ENCODE peak calls at places on chromosomes 16 and 17, in four cellular contexts. One of them, this sample, is unnamed.

GRCh38 chr17:82754297-82755208 is 2.7 kb downstream of the TBCD start:
- DNase-seq in IMR-90: no peak
- DNase-seq in H9: peak; percentile 90
- DNase-seq in mesendoderm: peak; percentile 83
- DNase-seq in this sample: peak; percentile 46

GRCh38 chr16:23901178-23902131 is 65.7 kb downstream of the PRKCB start:
- DNase-seq in H9: no peak
- DNase-seq in mesendoderm: peak; percentile 53
- DNase-seq in IMR-90: no peak
- DNase-seq in this sample: no peak

GRCh38 chr16:26247063-26247462 is 555.3 kb downstream of the HS3ST4 start:
- DNase-seq in H9: no peak
- DNase-seq in IMR-90: no peak
- DNase-seq in mesendoderm: no peak
- DNase-seq in this sample: no peak

GRCh38 chr17:83180996-83181481 is 101.6 kb downstream of the METRNL start:
- DNase-seq in IMR-90: no peak
- DNase-seq in H9: peak; percentile 31
- DNase-seq in mesendoderm: no peak
- DNase-seq in this sample: no peak

GRCh38 chr17:73972901-73973300 is 230.6 kb upstream of the RPL38 start:
- DNase-seq in IMR-90: no peak
- DNase-seq in H9: no peak
- DNase-seq in mesendoderm: no peak
- DNase-seq in this sample: no peak

GRCh38 chr16:4564661-4565267 is 8.6 kb downstream of the C16orf96 start:
- DNase-seq in mesendoderm: peak; percentile 28
- DNase-seq in IMR-90: no peak
- DNase-seq in H9: no peak
- DNase-seq in this sample: no peak

GRCh38 chr16:55031481-55031880 is 100.8 kb downstream of the IRX5 start:
- DNase-seq in mesendoderm: no peak
- DNase-seq in H9: no peak
- DNase-seq in IMR-90: no peak
- DNase-seq in this sample: no peak

GRCh38 chr17:40602445-40603443 is 37.5 kb upstream of the CCR7 start:
- DNase-seq in IMR-90: no peak
- DNase-seq in H9: no peak
- DNase-seq in mesendoderm: no peak
- DNase-seq in this sample: no peak

GRCh38 chr16:474420-475122 is 49.1 kb downstream of the RAB11FIP3 start:
- DNase-seq in IMR-90: no peak
- DNase-seq in H9: no peak
- DNase-seq in mesendoderm: no peak
- DNase-seq in this sample: no peak

GRCh38 chr17:45688820-45689219 is 95.3 kb upstream of the CRHR1 start:
- DNase-seq in H9: no peak
- DNase-seq in IMR-90: no peak
- DNase-seq in mesendoderm: no peak
- DNase-seq in this sample: no peak

GRCh38 chr17:65987988-65988387 is 203.9 kb downstream of the CEP112 start:
- DNase-seq in H9: peak; percentile 49
- DNase-seq in IMR-90: peak; percentile 48
- DNase-seq in mesendoderm: peak; percentile 77
- DNase-seq in this sample: no peak

GRCh38 chr17:15027853-15028252 is 237.3 kb downstream of the PMP22 start:
- DNase-seq in mesendoderm: no peak
- DNase-seq in H9: no peak
- DNase-seq in IMR-90: no peak
- DNase-seq in this sample: no peak

GRCh38 chr17:48565024-48565558 is 13.1 kb downstream of the HOXB4 start:
- DNase-seq in IMR-90: no peak
- DNase-seq in mesendoderm: no peak
- DNase-seq in H9: no peak
- DNase-seq in this sample: no peak

GRCh38 chr17:65173284-65173793 is 36.2 kb downstream of the RGS9 start:
- DNase-seq in H9: peak; percentile 45
- DNase-seq in mesendoderm: peak; percentile 39
- DNase-seq in IMR-90: peak; percentile 55
- DNase-seq in this sample: no peak

GRCh38 chr17:62987136-62987535 is 21.1 kb downstream of the TANC2 start:
- DNase-seq in IMR-90: no peak
- DNase-seq in H9: peak; percentile 63
- DNase-seq in mesendoderm: peak; percentile 9
- DNase-seq in this sample: no peak

GRCh38 chr17:66426397-66427033 is 124.1 kb downstream of the PRKCA start:
- DNase-seq in IMR-90: peak; percentile 14
- DNase-seq in H9: peak; percentile 63
- DNase-seq in mesendoderm: peak; percentile 66
- DNase-seq in this sample: no peak

GRCh38 chr16:4892356-4893102 is 44.4 kb downstream of the PPL start:
- DNase-seq in H9: no peak
- DNase-seq in mesendoderm: no peak
- DNase-seq in IMR-90: peak; percentile 48
- DNase-seq in this sample: no peak

GRCh38 chr17:14471052-14471451 is 170.2 kb downstream of the HS3ST3B1 start:
- DNase-seq in mesendoderm: no peak
- DNase-seq in IMR-90: peak; percentile 94
- DNase-seq in H9: no peak
- DNase-seq in this sample: no peak

GRCh38 chr16:50688867-50689266 is 4.5 kb upstream of the NOD2 start:
- DNase-seq in H9: no peak
- DNase-seq in IMR-90: no peak
- DNase-seq in mesendoderm: no peak
- DNase-seq in this sample: no peak

GRCh38 chr16:85114909-85115567 is 2.8 kb upstream of the CIBAR2 start:
- DNase-seq in mesendoderm: peak; percentile 92
- DNase-seq in H9: peak; percentile 96
- DNase-seq in IMR-90: peak; percentile 74
- DNase-seq in this sample: peak; percentile 83

GRCh38 chr16:20743591-20743990 is 2.0 kb upstream of the THUMPD1 start:
- DNase-seq in H9: no peak
- DNase-seq in mesendoderm: no peak
- DNase-seq in IMR-90: no peak
- DNase-seq in this sample: no peak

GRCh38 chr16:30636599-30636998 is 14.2 kb upstream of the PRR14 start:
- DNase-seq in IMR-90: no peak
- DNase-seq in H9: no peak
- DNase-seq in mesendoderm: no peak
- DNase-seq in this sample: no peak

GRCh38 chr17:67365762-67366192 is 600 bp downstream of the PSMD12 start:
- DNase-seq in IMR-90: peak; percentile 78
- DNase-seq in H9: no peak
- DNase-seq in mesendoderm: peak; percentile 44
- DNase-seq in this sample: no peak

GRCh38 chr16:5030251-5030870 is 3.4 kb downstream of the NAGPA start:
- DNase-seq in mesendoderm: no peak
- DNase-seq in H9: no peak
- DNase-seq in IMR-90: no peak
- DNase-seq in this sample: no peak

GRCh38 chr16:46774743-46775177 is 26.6 kb upstream of the MYLK3 start:
- DNase-seq in mesendoderm: no peak
- DNase-seq in H9: no peak
- DNase-seq in IMR-90: no peak
- DNase-seq in this sample: no peak

GRCh38 chr17:1377334-1377733 is 22.7 kb downstream of the YWHAE start:
- DNase-seq in IMR-90: no peak
- DNase-seq in H9: no peak
- DNase-seq in mesendoderm: no peak
- DNase-seq in this sample: no peak

GRCh38 chr17:62657664-62658063 is 30.2 kb downstream of the MRC2 start:
- DNase-seq in H9: no peak
- DNase-seq in mesendoderm: no peak
- DNase-seq in IMR-90: no peak
- DNase-seq in this sample: no peak

GRCh38 chr16:11349599-11350276 is 4.5 kb downstream of the RMI2 start:
- DNase-seq in H9: no peak
- DNase-seq in mesendoderm: no peak
- DNase-seq in IMR-90: peak; percentile 92
- DNase-seq in this sample: no peak

GRCh38 chr17:17096438-17097178 is 54.4 kb downstream of the MPRIP start:
- DNase-seq in H9: no peak
- DNase-seq in mesendoderm: peak; percentile 34
- DNase-seq in IMR-90: peak; percentile 59
- DNase-seq in this sample: no peak

GRCh38 chr17:2683912-2684311 is 27.7 kb downstream of the CLUH start:
- DNase-seq in IMR-90: peak; percentile 75
- DNase-seq in H9: no peak
- DNase-seq in mesendoderm: no peak
- DNase-seq in this sample: no peak

DNA sequence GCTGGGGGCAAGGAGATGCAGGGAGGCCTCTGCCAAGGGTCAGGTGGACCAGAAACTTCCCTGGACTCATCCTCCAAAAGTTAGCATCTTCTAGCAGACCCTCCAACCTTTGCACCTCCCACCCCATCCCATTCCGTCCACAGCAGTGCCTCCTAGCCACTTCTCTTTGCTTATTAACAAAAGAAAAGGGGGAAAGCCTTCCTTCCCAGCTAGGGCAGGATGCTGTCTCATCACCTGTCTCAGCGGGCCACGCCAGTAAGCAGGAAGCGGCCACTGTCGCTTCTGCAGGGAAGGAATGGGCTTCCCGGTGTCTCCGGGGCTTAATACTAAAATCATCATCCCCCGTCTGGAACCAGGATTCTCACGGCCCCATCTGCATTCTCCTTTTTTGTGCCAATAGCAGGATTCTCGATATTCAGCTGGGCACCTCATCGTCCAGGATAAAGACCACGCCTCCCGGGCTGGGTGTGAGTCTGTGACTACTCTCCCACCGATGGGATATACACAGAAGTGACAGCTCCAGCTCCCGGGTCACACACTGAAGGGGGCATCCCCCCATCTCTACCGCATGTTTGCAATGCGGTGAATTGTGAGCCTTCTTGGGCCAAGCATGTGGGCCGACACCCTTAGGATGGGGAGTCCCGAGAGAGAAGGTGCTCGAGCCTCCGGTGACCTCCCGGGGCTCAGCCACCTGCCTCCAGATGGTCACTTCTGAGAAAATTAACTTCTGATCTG is 15.5 kb upstream of the RBFOX3 start:
- DNase-seq in H9: peak; percentile 65
- DNase-seq in mesendoderm: no peak
- DNase-seq in IMR-90: no peak
- DNase-seq in this sample: no peak
- H2BK5ac ChIP-seq in H9: no peak overlapping the region
- H2BK5ac ChIP-seq in mesendoderm: no peak overlapping the region
- H2BK5ac ChIP-seq in IMR-90: no peak overlapping the region
- H2BK5ac ChIP-seq in this sample: no peak overlapping the region

DNA sequence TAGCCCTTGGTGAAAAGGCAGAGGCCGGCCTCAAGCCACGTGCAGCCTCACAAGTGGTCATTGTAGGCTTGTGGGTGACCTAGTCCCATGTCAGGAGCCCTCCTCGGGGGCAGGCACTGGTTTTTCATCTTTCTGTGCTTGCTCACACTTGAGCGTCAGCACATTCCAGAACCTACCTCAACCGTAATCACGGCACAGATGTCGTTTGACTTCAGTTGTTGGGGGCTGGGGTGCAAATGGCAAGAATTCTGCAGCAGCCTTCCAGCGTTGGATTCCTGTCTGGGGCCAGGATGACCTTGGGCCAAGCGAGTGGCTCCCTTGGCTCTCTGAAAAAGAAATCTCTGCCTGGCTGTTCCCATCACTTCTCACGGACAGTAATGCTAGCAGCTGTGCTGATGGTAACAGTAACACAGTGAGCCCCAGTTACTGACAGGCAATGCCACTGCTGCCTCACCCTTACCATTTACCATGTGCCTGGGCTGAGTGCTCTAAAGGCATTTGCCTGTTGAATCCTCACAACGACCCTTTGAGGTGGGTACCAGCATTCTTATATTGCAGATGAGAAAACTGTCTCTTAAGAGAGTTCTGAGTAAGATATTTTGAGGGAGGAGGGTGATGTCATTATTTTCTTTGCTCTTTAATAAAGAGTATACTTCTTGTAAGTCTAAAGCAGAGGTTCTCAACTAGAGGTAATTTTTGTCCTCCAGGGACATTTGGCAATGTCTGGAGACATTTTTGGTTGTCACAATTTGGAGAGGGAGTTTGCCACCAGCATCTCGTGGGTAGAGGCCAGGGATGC is 46.5 kb downstream of the KSR1 start:
- DNase-seq in mesendoderm: no peak
- DNase-seq in H9: no peak
- DNase-seq in IMR-90: peak; percentile 99
- DNase-seq in this sample: no peak
- H2BK5ac ChIP-seq in mesendoderm: no peak overlapping the region
- H2BK5ac ChIP-seq in H9: no peak overlapping the region
- H2BK5ac ChIP-seq in IMR-90: peak overlapping the region; percentile 94
- H2BK5ac ChIP-seq in this sample: no peak overlapping the region

DNA sequence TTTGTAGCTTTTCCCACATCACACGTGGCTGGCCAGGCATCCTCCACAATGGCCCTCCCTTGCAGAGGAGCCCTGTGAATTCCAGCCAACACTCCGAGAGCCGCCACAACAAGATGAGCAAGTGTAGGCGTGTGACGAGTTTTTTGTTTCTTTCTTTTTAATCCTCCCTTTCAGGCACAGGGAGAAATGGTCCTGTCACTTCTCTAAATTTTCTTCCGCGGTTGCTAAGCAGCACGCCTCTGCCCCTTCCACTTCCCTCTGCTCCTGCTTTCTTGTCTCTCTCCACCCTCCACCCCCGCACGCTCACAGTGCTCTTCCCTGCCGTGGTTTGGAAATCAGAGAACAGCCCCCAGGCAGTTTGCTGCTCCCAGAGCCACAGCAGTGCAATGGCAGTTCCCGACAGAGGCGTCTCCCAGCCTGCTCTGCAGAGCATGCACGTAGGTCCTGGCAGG is 68.0 kb upstream of the MRTFB start:
- DNase-seq in IMR-90: peak; percentile 72
- DNase-seq in H9: peak; percentile 80
- DNase-seq in mesendoderm: peak; percentile 94
- DNase-seq in this sample: peak; percentile 73
- H2BK5ac ChIP-seq in IMR-90: no peak overlapping the region
- H2BK5ac ChIP-seq in H9: no peak overlapping the region
- H2BK5ac ChIP-seq in mesendoderm: no peak overlapping the region
- H2BK5ac ChIP-seq in this sample: peak overlapping the region; percentile 68

DNA sequence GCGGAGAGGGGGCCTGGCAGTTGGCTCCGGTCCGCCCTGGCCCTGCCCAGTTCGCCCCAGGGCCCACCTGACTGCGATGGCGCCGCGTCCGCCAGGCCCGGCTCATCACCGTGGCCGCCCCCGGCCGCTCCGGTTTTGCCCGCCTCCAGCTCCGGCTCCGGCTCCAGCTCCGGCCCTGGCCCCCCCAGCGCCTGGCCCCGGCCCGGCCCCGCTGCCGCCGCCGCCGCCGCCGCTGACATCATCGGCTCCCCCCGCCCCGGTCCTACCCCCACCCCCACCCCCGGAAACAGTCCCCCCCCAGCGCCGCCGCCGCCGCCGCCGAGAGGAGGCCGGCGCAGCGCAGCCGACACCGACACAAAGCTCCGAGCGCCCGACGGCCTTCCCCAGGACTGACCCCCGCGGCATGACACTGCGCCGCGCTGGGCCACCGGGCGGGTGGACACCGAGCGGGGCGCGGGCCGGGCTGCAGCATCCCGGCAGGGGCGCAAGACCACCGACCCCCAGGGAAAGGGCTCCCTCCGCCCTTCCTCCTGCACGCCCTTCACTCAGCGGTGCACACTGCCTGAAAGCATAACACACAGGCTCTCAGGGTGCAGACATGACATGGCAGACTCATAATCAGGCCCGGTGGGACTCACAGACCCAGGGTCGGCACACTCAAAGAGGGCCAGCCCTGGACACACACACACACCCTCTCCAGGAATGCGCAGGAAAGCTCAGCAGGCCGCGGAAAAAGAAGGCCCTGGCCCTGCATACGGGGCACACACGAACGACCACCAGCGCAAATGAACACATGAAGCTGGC is at the start of gene ZBTB4:
- DNase-seq in H9: peak; percentile 53
- DNase-seq in IMR-90: peak; percentile 21
- DNase-seq in mesendoderm: peak; percentile 70
- DNase-seq in this sample: peak; percentile 44
- H2BK5ac ChIP-seq in H9: no peak within 1 kb of the TSS
- H2BK5ac ChIP-seq in IMR-90: peak within 1 kb of the TSS; percentile 90
- H2BK5ac ChIP-seq in mesendoderm: peak within 1 kb of the TSS; percentile 40
- H2BK5ac ChIP-seq in this sample: peak within 1 kb of the TSS; percentile 3